ENCODE peak calls at places on chromosome X, in nine cellular contexts. A, U, L, M, R, C, Z, T and H are unnamed samples.
A peak's percentile ranks its signal among the peaks of the same experiment; 100 is the strongest.

GRCh38 chrX:41386222-41386990 is 52.4 kb downstream of the DDX3X start:
- DNase-seq in M (no peak), R (no peak), A (no peak), T (no peak), Z (no peak), C (no peak), U (no peak), L (no peak), H (no peak)

GRCh38 chrX:10011261-10011931 is 44.2 kb downstream of the CLDN34 start:
- DNase-seq in L (no peak), C (no peak), A (no peak), U (no peak), M (no peak), R (no peak), T (peak; percentile 45), Z (no peak), H (no peak)

GRCh38 chrX:43633757-43634156 is 22.3 kb upstream of the MAOA start:
- DNase-seq in M (no peak), C (no peak), R (no peak), U (no peak), L (no peak), Z (no peak), T (no peak), A (no peak), H (no peak)

GRCh38 chrX:85243761-85244410 is at the start of the genes SATL1 and ZNF711:
- DNase-seq in A (peak; percentile 62), U (peak; percentile 64), M (peak; percentile 54), C (peak; percentile 14), L (no peak), T (no peak), R (peak; percentile 27), Z (no peak), H (peak; percentile 70)

GRCh38 chrX:143472334-143472938 is 44.8 kb downstream of the SPANXN3 start:
- DNase-seq in M (no peak), Z (no peak), R (no peak), T (no peak), A (no peak), C (no peak), L (no peak), U (no peak), H (no peak)

GRCh38 chrX:150036181-150036580 is 97.9 kb upstream of the EOLA2 start:
- DNase-seq in R (no peak), U (no peak), Z (no peak), M (peak; percentile 8), C (peak; percentile 41), L (no peak), A (no peak), T (no peak), H (no peak)

GRCh38 chrX:150035531-150035930 is 97.2 kb upstream of the EOLA2 start:
- DNase-seq in T (no peak), Z (no peak), C (peak; percentile 27), M (no peak), R (no peak), U (no peak), L (no peak), A (no peak), H (no peak)

GRCh38 chrX:43556207-43556606 is 99.9 kb upstream of the MAOA start:
- DNase-seq in L (no peak), Z (no peak), U (no peak), R (peak; percentile 29), A (no peak), T (no peak), C (no peak), M (no peak), H (no peak)

GRCh38 chrX:82127228-82128123 is 925.6 kb downstream of the SH3BGRL start:
- DNase-seq in L (no peak), A (no peak), U (no peak), T (no peak), C (no peak), R (no peak), M (no peak), Z (no peak), H (no peak)

GRCh38 chrX:41178201-41178600 is 93.0 kb downstream of the USP9X start:
- DNase-seq in C (no peak), M (no peak), T (no peak), L (no peak), Z (no peak), U (no peak), A (no peak), R (no peak), H (no peak)

GRCh38 chrX:131802836-131803626 is 220.1 kb upstream of the STK26 start:
- DNase-seq in Z (no peak), U (peak; percentile 86), T (peak; percentile 5), C (peak; percentile 49), A (no peak), R (peak; percentile 62), M (peak; percentile 84), L (no peak), H (peak; percentile 89)

GRCh38 chrX:67523002-67523711 is 20.7 kb upstream of the AR start:
- DNase-seq in C (no peak), T (no peak), A (no peak), U (no peak), M (no peak), R (no peak), L (no peak), Z (no peak), H (no peak)

GRCh38 chrX:55161581-55161980 is 58.6 kb upstream of the PAGE5 start:
- DNase-seq in A (no peak), M (no peak), L (no peak), U (no peak), T (no peak), R (no peak), C (no peak), Z (no peak), H (no peak)

GRCh38 chrX:46811101-46811500 is 25.7 kb upstream of the RP2 start:
- DNase-seq in Z (no peak), M (no peak), C (no peak), L (no peak), T (no peak), U (no peak), R (no peak), A (no peak), H (no peak)

GRCh38 chrX:132957211-132958085 is 981 bp downstream of the HS6ST2 start:
- DNase-seq in A (no peak), T (no peak), C (no peak), M (peak; percentile 9), Z (no peak), U (peak; percentile 51), R (no peak), L (no peak), H (peak; percentile 66)

GRCh38 chrX:133726211-133726630 is 259.2 kb downstream of the GPC3 start:
- DNase-seq in L (no peak), M (no peak), C (peak; percentile 18), Z (no peak), R (no peak), A (no peak), T (no peak), U (no peak), H (no peak)

GRCh38 chrX:150051096-150051495 is 112.8 kb upstream of the EOLA2 start:
- DNase-seq in M (no peak), R (no peak), Z (no peak), L (no peak), C (no peak), A (no peak), U (no peak), T (no peak), H (no peak)

DNA sequence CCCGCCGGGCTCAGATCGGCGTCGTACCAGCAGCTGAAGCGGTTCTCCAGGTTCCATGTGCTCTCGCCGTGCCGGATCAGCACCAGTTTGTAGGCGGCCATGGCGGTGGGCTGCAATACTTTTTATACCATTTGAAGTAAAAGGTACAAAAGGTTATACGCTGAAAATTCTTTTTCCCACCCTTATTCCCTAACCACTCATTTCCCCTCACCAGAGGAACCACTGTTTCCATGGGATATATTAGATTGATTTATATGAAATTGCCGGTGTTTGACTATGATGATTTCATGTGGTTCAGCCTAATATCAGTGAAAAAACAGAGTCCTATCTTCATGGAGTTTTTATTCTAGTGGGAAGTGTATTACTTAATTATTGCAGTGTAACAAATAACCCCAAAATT is at the start of gene PGAM4:
- DNase-seq in Z (no peak), A (no peak), R (no peak), L (no peak), C (no peak), M (no peak), U (no peak), T (no peak), H (no peak)
- H3K4me3 ChIP-seq in Z (no peak within 1 kb of the TSS), A (no peak within 1 kb of the TSS), R (no peak within 1 kb of the TSS), L (no peak within 1 kb of the TSS), C (no peak within 1 kb of the TSS), M (no peak within 1 kb of the TSS), U (no peak within 1 kb of the TSS), T (no peak within 1 kb of the TSS), H (no peak within 1 kb of the TSS)

GRCh38 chrX:38327007-38327774 is at the start of gene RPGR:
- DNase-seq in U (peak; percentile 90), C (peak; percentile 78), L (peak; percentile 94), R (peak; percentile 95), Z (peak; percentile 91), M (peak; percentile 95), A (peak; percentile 95), T (peak; percentile 95), H (peak; percentile 97)
- TF ChIP-seq POLR2A in U (peak; percentile 67), C (peak; percentile 50), L (no peak), R (peak; percentile 58), Z (peak; percentile 60), M (peak; percentile 66), A (peak; percentile 70), T (peak; percentile 64), H (no peak)

DNA sequence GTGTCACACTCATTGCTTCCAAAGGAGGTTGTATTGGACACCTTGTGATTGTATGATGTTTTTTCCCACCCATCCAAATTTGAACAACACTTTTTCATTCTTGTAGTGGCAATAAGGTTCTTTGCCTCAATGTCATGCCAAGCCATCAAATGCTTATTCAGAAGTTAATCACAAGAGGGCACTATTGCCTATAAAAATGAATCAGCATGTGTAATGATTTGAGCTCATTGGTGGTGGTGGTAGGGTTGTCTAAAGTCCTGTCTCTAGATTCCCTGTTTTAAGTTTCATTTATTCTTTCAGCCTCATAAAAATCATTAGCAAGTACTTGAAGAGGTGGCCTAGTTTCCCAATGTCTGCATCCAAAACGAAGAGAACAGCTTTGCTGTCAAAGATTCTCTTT is 37.0 kb downstream of the IRS4 start:
- DNase-seq in M (no peak), R (no peak), Z (no peak), A (no peak), U (no peak), T (peak; percentile 31), C (peak; percentile 5), L (no peak), H (no peak)
- TF ChIP-seq CTCF in M (peak; percentile 11), R (peak; percentile 16), Z (no peak), A (no peak), U (peak; percentile 11), T (no peak), C (peak; percentile 47), L (peak; percentile 20), H (no peak)

DNA sequence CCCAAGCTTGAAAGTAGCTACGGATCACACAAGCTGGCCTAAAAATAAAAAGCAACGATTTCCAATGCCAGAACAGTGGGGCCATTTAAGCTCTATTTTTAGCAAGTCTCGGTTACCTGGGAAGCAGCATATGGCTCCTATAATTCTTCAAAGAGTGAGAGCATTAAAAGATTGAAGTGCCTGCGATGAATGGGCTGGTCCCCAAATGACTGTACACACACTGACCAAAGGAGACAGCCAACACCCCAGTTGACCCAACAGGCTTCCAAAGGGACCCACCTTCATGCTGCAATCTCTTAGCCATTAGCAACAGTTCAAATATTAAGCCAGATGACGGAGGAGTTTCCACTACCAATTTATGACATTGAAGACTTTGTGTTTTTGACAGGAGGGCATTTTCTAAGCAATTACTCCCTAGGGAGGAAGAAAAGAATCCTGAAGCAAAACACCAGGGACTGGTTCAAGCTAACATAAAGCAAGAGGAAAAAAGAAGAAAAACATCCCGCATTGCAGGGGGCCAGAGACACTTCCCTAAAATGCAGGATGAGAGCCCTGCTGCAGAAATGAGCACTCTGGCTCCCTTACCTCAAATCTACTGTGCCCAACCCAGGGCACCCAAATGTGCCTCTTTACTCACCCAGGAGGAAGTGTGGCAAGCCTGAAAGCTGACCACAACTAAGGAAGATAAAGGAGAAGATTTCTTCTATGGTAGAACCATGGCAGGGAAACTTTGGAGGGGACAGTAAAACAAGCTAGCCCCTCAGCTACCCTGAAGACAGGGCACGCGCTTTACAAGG is 21.6 kb downstream of the SH3KBP1 start:
- DNase-seq in C (no peak), T (peak; percentile 97), L (no peak), A (no peak), M (no peak), U (no peak), Z (peak; percentile 18), R (no peak), H (peak; percentile 57)
- H3K4me3 ChIP-seq in C (no peak overlapping the region), T (peak overlapping the region; percentile 50), L (no peak overlapping the region), A (no peak overlapping the region), M (no peak overlapping the region), U (no peak overlapping the region), Z (no peak overlapping the region), R (no peak overlapping the region), H (no peak overlapping the region)